ENCODE peak calls at places on chromosomes 11 and 22, in six cellular contexts. C is IMR-90, O is AG09309, R is astrocyte of the spinal cord, W is right lobe of liver, F is GM06990. L is an unnamed sample.

GRCh38 chr22:19109198-19110063 is 12.8 kb downstream of the DGCR2 start:
- DNase-seq in C (peak), O (peak), R (peak), W (no peak), F (no peak), L (peak)

GRCh38 chr22:45302047-45302446 is 7.7 kb upstream of the FAM118A start:
- DNase-seq in C (peak), O (peak), R (peak), W (no peak), F (no peak), L (no peak)

GRCh38 chr11:3709977-3710376 is 38.8 kb upstream of the CHRNA10 start:
- DNase-seq in C (peak), O (no peak), R (peak), W (no peak), F (no peak), L (no peak)

GRCh38 chr11:97502201-97502600 is 1112.4 kb downstream of the JRKL start:
- DNase-seq in C (no peak), O (no peak), R (peak), W (no peak), F (no peak), L (no peak)

GRCh38 chr11:126083829-126084607 is 21.4 kb upstream of the CDON start:
- DNase-seq in C (no peak), O (no peak), R (no peak), W (no peak), F (no peak), L (no peak)

GRCh38 chr11:40255457-40255856 is 1204.0 kb downstream of the LRRC4C start:
- DNase-seq in C (no peak), O (no peak), R (no peak), W (no peak), F (no peak), L (no peak)

GRCh38 chr22:29152045-29152380 is 53.7 kb upstream of the EMID1 start:
- DNase-seq in C (no peak), O (no peak), R (no peak), W (no peak), F (no peak), L (no peak)

GRCh38 chr22:46984751-46985506 is 222.5 kb downstream of the TBC1D22A start:
- DNase-seq in C (peak), O (peak), R (peak), W (no peak), F (no peak), L (no peak)

GRCh38 chr11:87035976-87036583 is 1.7 kb upstream of the TMEM135 start:
- DNase-seq in C (no peak), O (no peak), R (no peak), W (no peak), F (no peak), L (no peak)

GRCh38 chr11:87039371-87039770 is 1.6 kb downstream of the TMEM135 start:
- DNase-seq in C (peak), O (no peak), R (peak), W (no peak), F (no peak), L (no peak)

GRCh38 chr11:87036756-87037449 is 831 bp upstream of the TMEM135 start:
- DNase-seq in C (no peak), O (no peak), R (no peak), W (no peak), F (no peak), L (no peak)

GRCh38 chr11:87038235-87038960 is 664 bp downstream of the TMEM135 start:
- DNase-seq in C (no peak), O (no peak), R (peak), W (no peak), F (no peak), L (no peak)

GRCh38 chr11:87037450-87038234 is at the start of gene TMEM135:
- DNase-seq in C (peak), O (peak), R (peak), W (peak), F (peak), L (peak)
- TF ChIP-seq CTCF in C (no peak), O (no peak), R (no peak), W (no peak), F (peak), L (peak)

DNA sequence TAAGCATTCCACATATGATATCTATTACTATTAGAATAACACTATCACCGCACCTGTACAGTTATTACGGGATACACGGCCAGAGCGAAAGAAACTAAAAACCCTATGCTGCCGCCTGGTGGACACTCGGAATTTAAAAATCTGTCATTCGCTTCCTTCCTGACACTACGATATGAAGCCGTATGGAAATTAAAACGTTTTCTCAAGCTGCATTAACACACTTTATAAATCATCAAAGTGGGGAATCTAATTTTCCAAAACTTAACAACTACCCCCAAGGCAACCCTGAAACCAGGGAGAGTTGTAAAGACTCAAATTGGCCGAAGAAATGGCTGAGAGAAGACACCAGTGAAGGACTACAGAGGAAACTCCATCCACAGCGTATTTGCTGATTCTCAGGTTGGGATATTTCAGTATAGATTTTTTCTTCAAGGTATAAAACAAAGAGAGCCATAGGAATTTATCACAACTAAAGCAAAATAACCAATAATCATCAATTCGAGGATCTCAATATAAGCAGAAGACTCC is 1.4 kb downstream of the CCDC73 start:
- DNase-seq in C (peak), O (no peak), R (peak), W (no peak), F (no peak), L (peak)
- H3K4me3 ChIP-seq in C (no peak), O (no peak), R (no peak), W (peak), F (no peak), L (no peak)

GRCh38 chr22:40714514-40714966 is 35.3 kb downstream of the MCHR1 start:
- DNase-seq in C (peak), O (no peak), R (peak), W (no peak), F (no peak), L (no peak)

GRCh38 chr22:40708177-40708576 is 28.9 kb downstream of the MCHR1 start:
- DNase-seq in C (no peak), O (no peak), R (no peak), W (no peak), F (no peak), L (no peak)

GRCh38 chr22:40709752-40710413 is 30.6 kb downstream of the MCHR1 start:
- DNase-seq in C (peak), O (no peak), R (no peak), W (no peak), F (no peak), L (no peak)

GRCh38 chr22:40716116-40716515 is 36.8 kb downstream of the MCHR1 start:
- DNase-seq in C (no peak), O (no peak), R (no peak), W (no peak), F (no peak), L (no peak)

DNA sequence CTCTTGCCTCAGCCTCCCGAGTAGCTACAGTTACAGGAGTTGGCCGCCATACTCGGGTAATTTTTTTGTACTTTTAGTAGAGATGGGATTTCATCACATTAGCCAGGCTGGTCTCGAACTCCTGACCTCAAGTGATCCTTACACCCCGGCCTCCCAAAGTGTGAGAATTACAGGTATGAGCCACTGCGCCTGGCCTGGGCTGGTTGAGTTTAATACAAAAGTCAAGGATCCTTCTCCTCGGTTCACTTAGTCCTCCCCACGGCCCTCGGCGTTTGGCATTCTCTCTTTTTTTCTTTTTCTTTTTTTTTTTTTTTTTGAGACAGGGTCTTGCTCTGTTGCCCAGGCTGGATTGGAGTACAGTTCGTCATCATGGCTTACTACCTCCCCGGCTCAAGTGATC is 33.0 kb downstream of the MCHR1 start:
- DNase-seq in C (no peak), O (no peak), R (no peak), W (no peak), F (no peak), L (no peak)
- TF ChIP-seq CTCF in C (no peak), O (no peak), R (no peak), W (no peak), F (no peak), L (no peak)

GRCh38 chr11:76624515-76625379 is 45.8 kb downstream of the LRRC32 start:
- DNase-seq in C (no peak), O (no peak), R (no peak), W (no peak), F (no peak), L (no peak)

GRCh38 chr11:76625787-76626186 is 44.8 kb downstream of the LRRC32 start:
- DNase-seq in C (no peak), O (no peak), R (no peak), W (no peak), F (no peak), L (no peak)

GRCh38 chr11:76623171-76623883 is 47.2 kb downstream of the LRRC32 start:
- DNase-seq in C (peak), O (no peak), R (no peak), W (no peak), F (no peak), L (no peak)

GRCh38 chr11:76622481-76623094 is 48.0 kb downstream of the LRRC32 start:
- DNase-seq in C (no peak), O (no peak), R (no peak), W (no peak), F (no peak), L (no peak)

GRCh38 chr11:76623884-76624419 is 46.6 kb downstream of the LRRC32 start:
- DNase-seq in C (no peak), O (no peak), R (no peak), W (no peak), F (no peak), L (no peak)
- H3K4me3 ChIP-seq in C (no peak), O (no peak), R (no peak), W (no peak), F (no peak), L (no peak)

GRCh38 chr11:9980931-9981330 is 313.1 kb downstream of the SBF2 start:
- DNase-seq in C (no peak), O (no peak), R (no peak), W (no peak), F (no peak), L (no peak)

GRCh38 chr11:9982127-9982795 is 311.8 kb downstream of the SBF2 start:
- DNase-seq in C (no peak), O (peak), R (peak), W (no peak), F (no peak), L (no peak)

GRCh38 chr11:9977554-9977953 is 313.7 kb downstream of the SWAP70 start:
- DNase-seq in C (no peak), O (no peak), R (no peak), W (no peak), F (no peak), L (no peak)

GRCh38 chr11:9982796-9983579 is 311.0 kb downstream of the SBF2 start:
- DNase-seq in C (peak), O (no peak), R (peak), W (no peak), F (no peak), L (no peak)
- TF ChIP-seq CTCF in C (no peak), O (no peak), R (no peak), W (no peak), F (no peak), L (no peak)

GRCh38 chr11:76257040-76257730 is 50.9 kb upstream of the WNT11 start:
- DNase-seq in C (no peak), O (no peak), R (no peak), W (peak), F (no peak), L (no peak)
- H3K4me3 ChIP-seq in C (no peak), O (no peak), R (no peak), W (no peak), F (no peak), L (no peak)

GRCh38 chr11:130315354-130315970 is 745 bp upstream of the ZBTB44 start:
- DNase-seq in C (no peak), O (no peak), R (no peak), W (peak), F (peak), L (no peak)
- TF ChIP-seq CTCF in C (no peak), O (no peak), R (no peak), W (no peak), F (peak), L (peak)

GRCh38 chr11:93724090-93724489 is 17.2 kb downstream of the TAF1D start:
- DNase-seq in C (no peak), O (no peak), R (no peak), W (no peak), F (no peak), L (no peak)

GRCh38 chr11:93719310-93719709 is 22.0 kb downstream of the TAF1D start:
- DNase-seq in C (no peak), O (no peak), R (no peak), W (no peak), F (no peak), L (no peak)

GRCh38 chr11:93718057-93718563 is 23.2 kb downstream of the TAF1D start:
- DNase-seq in C (no peak), O (no peak), R (no peak), W (no peak), F (peak), L (peak)

GRCh38 chr11:93717501-93717900 is 23.8 kb downstream of the TAF1D start:
- DNase-seq in C (no peak), O (no peak), R (peak), W (no peak), F (no peak), L (no peak)

GRCh38 chr11:93720522-93720921 is 20.8 kb downstream of the TAF1D start:
- DNase-seq in C (no peak), O (no peak), R (no peak), W (no peak), F (no peak), L (no peak)
- H3K4me3 ChIP-seq in C (no peak), O (no peak), R (no peak), W (no peak), F (no peak), L (no peak)

GRCh38 chr11:84780689-84781293 is 846.4 kb downstream of the DLG2 start:
- DNase-seq in C (peak), O (no peak), R (peak), W (no peak), F (no peak), L (no peak)
- TF ChIP-seq CTCF in C (peak), O (peak), R (peak), W (peak), F (peak), L (peak)